ENCODE peak calls at places on chromosomes 7 and 10, in six cellular contexts. X is fibroblast of mammary gland, H is mammary epithelial cell, W is hepatocyte, L is endodermal cell, G is stomach. Q is an unnamed sample.

GRCh38 chr10:124572751-124573150 is 111.1 kb downstream of the LHPP start:
- DNase-seq in W (no peak), G (no peak), H (no peak), X (no peak), L (no peak), Q (no peak)

GRCh38 chr10:104895981-104896380 is 254.9 kb downstream of the SORCS3 start:
- DNase-seq in X (no peak), G (no peak), H (no peak), L (no peak), W (no peak), Q (no peak)

GRCh38 chr7:155669717-155670505 is 25.4 kb downstream of the RBM33 start:
- DNase-seq in L (peak), G (no peak), X (peak), W (no peak), H (no peak), Q (peak)

GRCh38 chr7:143884978-143885559 is 16.9 kb downstream of the TCAF1 start:
- DNase-seq in G (no peak), X (peak), H (no peak), L (peak), W (peak), Q (peak)

GRCh38 chr10:96984512-96985225 is 152.6 kb downstream of the LCOR start:
- DNase-seq in W (no peak), H (no peak), G (no peak), X (peak), L (no peak), Q (no peak)

GRCh38 chr7:132380065-132380464 is 196.2 kb downstream of the PLXNA4 start:
- DNase-seq in H (no peak), G (no peak), L (peak), W (peak), X (peak), Q (peak)

GRCh38 chr10:99619851-99620712 is at the start of gene SLC25A28:
- DNase-seq in W (peak), X (peak), H (peak), G (peak), L (peak), Q (peak)

GRCh38 chr7:12570529-12571461 is at the start of gene SCIN:
- DNase-seq in H (no peak), G (peak), W (peak), X (peak), L (peak), Q (peak)

GRCh38 chr7:95772771-95773581 is 622 bp downstream of the DYNC1I1 start:
- DNase-seq in G (no peak), W (peak), X (peak), H (peak), L (peak), Q (peak)

GRCh38 chr10:101894266-101894665 is 50.7 kb upstream of the KCNIP2 start:
- DNase-seq in W (no peak), G (no peak), X (no peak), H (no peak), L (peak), Q (no peak)

GRCh38 chr10:26573674-26574073 is 123.8 kb upstream of the PDSS1 start:
- DNase-seq in W (peak), H (no peak), G (no peak), X (no peak), L (peak), Q (no peak)

GRCh38 chr7:101411477-101411954 is 48.8 kb downstream of the COL26A1 start:
- DNase-seq in L (no peak), G (no peak), H (no peak), W (no peak), X (no peak), Q (no peak)

GRCh38 chr10:114638874-114639625 is 19.0 kb downstream of the ABLIM1 start:
- DNase-seq in H (peak), W (no peak), G (no peak), X (peak), L (no peak), Q (peak)

GRCh38 chr10:100998991-100999741 is 442 bp upstream of the LZTS2 start:
- DNase-seq in G (peak), W (peak), H (peak), L (peak), X (peak), Q (peak)

GRCh38 chr10:123766761-123767160 is 100.6 kb downstream of the GPR26 start:
- DNase-seq in X (no peak), L (no peak), H (no peak), G (no peak), W (no peak), Q (no peak)

GRCh38 chr7:13988011-13988410 is 1.5 kb downstream of the ETV1 start:
- DNase-seq in L (no peak), G (no peak), H (peak), X (peak), W (peak), Q (peak)

GRCh38 chr7:70766694-70767093 is 365.2 kb upstream of the GALNT17 start:
- DNase-seq in X (no peak), H (no peak), L (no peak), W (no peak), G (no peak), Q (no peak)

GRCh38 chr10:107914450-107915276 is 750.2 kb upstream of the SORCS1 start:
- DNase-seq in W (peak), H (peak), G (no peak), X (peak), L (peak), Q (peak)

GRCh38 chr10:46077141-46077554 is 31.1 kb upstream of the MSMB start:
- DNase-seq in W (no peak), G (no peak), X (peak), L (no peak), H (peak), Q (peak)

GRCh38 chr7:55964261-55964801 is at the start of gene NIPSNAP2:
- DNase-seq in L (peak), X (peak), G (peak), W (peak), H (peak), Q (peak)

GRCh38 chr10:86756511-86757109 is at the start of gene BMPR1A:
- DNase-seq in W (peak), G (peak), X (peak), L (peak), H (peak), Q (peak)

GRCh38 chr10:72340510-72340895 is 14.2 kb downstream of the DNAJB12 start:
- DNase-seq in H (no peak), W (peak), L (peak), G (peak), X (peak), Q (peak)

GRCh38 chr10:3468919-3469638 is 296.5 kb upstream of the PITRM1 start:
- DNase-seq in X (peak), W (peak), G (no peak), L (no peak), H (peak), Q (peak)

GRCh38 chr7:78141533-78142281 is 343.1 kb downstream of the PHTF2 start:
- DNase-seq in H (no peak), X (peak), G (no peak), L (no peak), W (no peak), Q (peak)

GRCh38 chr7:41814888-41815287 is 112.0 kb upstream of the INHBA start:
- DNase-seq in H (no peak), X (no peak), L (no peak), G (no peak), W (no peak), Q (no peak)
- H3K4me3 ChIP-seq in H (no peak), X (no peak), L (no peak), G (no peak), W (no peak), Q (no peak)

GRCh38 chr10:91860885-91861284 is 48.4 kb downstream of the FGFBP3 start:
- DNase-seq in H (no peak), W (no peak), X (no peak), L (no peak), G (no peak), Q (no peak)

DNA sequence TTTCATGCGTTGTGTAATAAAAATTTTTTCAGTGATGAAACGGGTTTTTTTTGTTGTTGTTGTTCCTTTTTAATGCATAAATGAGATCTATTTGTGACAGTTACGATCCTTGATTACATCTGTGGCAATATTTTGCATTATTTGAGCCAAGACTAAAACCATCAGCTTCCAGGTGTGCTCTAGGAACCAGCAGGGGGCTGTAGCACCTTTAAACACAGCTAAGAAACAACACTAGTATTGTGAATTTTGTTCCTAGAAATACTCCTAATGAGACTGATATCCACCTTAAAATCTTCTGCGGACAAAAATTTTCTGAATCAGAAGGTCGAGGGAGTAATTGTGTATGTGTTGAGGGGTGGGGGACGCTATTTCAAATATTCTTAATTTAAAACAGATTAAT is 52.6 kb downstream of the FGFBP3 start:
- DNase-seq in X (peak), H (no peak), W (peak), G (no peak), L (no peak), Q (peak)
- TF ChIP-seq CTCF in X (peak), H (peak), W (peak), G (no peak), L (peak), Q (peak)

DNA sequence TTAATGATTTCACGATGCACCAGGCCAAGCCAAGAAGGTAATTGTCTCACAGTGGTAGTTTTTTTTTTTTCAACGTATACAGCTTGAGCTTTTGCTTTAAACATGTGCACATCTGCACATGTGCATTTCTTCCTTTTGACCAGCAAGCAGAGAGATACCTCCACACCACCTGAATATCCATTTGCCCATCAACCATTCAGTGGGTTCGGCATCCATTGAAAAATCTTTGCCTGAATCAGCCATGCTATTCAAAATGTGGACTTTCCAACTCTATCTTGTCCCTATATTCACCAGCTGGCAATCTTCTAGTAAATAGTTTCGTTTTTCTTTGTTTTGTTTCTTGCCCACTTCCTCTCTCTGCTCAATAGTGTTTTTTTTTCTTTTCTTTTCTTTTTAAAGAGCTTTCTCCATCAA is 7.7 kb upstream of the TRA2A start:
- DNase-seq in L (no peak), G (no peak), W (no peak), H (no peak), X (no peak), Q (no peak)
- H3K4me3 ChIP-seq in L (no peak), G (no peak), W (no peak), H (no peak), X (no peak), Q (no peak)

GRCh38 chr7:43076189-43076605 is 36.2 kb upstream of the HECW1 start:
- DNase-seq in G (no peak), X (peak), H (peak), L (no peak), W (no peak), Q (no peak)

GRCh38 chr7:43076606-43077005 is 35.8 kb upstream of the HECW1 start:
- DNase-seq in H (no peak), W (no peak), L (no peak), G (no peak), X (no peak), Q (no peak)

GRCh38 chr7:43072530-43072929 is 39.9 kb upstream of the HECW1 start:
- DNase-seq in H (no peak), X (no peak), G (no peak), W (peak), L (no peak), Q (no peak)

GRCh38 chr7:43077285-43077684 is 35.2 kb upstream of the HECW1 start:
- DNase-seq in X (no peak), H (no peak), W (no peak), G (no peak), L (no peak), Q (no peak)

GRCh38 chr7:43071604-43072003 is 40.8 kb upstream of the HECW1 start:
- DNase-seq in L (peak), H (no peak), G (no peak), X (peak), W (peak), Q (peak)
- TF ChIP-seq CTCF in L (peak), H (peak), G (no peak), X (peak), W (peak), Q (peak)

DNA sequence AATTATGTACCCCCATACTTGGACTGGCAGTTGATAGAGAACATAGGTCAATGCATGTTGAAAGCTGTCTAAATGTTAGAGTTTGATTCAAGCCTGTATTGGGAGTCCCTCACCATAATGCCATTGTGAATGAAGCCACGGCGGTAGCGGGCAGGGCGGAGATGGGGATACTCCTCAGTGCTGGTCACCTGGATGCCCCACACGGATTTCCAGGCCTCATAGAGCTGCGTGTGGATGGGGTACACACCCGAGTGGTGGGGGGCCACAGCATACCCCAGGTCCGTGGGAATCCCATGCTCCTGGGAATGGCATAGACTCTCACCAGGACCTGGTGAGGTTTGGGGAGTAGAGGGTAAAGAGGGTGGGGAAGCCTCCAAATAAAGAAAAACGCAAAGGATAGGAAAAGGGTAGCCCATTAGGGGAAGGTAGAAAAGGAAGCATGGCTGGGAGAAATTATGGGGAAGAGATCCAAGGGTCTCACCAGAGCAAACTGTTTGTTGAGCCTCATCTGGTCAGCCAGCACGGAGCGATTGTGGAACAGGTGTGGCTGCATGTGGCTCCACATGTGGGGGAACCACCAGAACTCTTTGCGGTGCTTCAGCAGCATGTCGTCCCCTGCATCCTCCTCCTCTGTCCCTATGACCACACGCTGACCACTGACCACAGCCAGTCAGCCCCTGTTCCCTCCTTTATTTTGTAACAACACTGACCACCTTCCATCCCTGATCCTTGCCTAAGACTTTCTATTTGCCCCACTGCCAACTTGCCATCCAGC is 5.0 kb downstream of the NDST2 start:
- DNase-seq in L (no peak), G (no peak), H (no peak), W (no peak), X (no peak), Q (no peak)
- H3K4me3 ChIP-seq in L (no peak), G (no peak), H (no peak), W (no peak), X (no peak), Q (no peak)

GRCh38 chr10:51638737-51639136 is 60.7 kb downstream of the CSTF2T start:
- DNase-seq in L (no peak), H (no peak), G (no peak), X (no peak), W (no peak), Q (no peak)
- TF ChIP-seq CTCF in L (peak), H (peak), G (no peak), X (no peak), W (no peak), Q (peak)